ENCODE peak calls at places on chromosomes 12 and 14, in nine cellular contexts. K is colonic mucosa, I is brain microvascular endothelial cell, X is PC-3, C is heart right ventricle, M is body of pancreas, G is IMR-90, W is endodermal cell, A is cardiac muscle cell. B is an unnamed sample.

GRCh38 chr12:80551897-80552296 is 107.9 kb downstream of the PTPRQ start:
- DNase-seq in K (peak; percentile 19), I (peak; percentile 94), X (peak; percentile 98), C (no peak), M (peak; percentile 5), G (peak; percentile 99), W (no peak), A (peak; percentile 92), B (no peak)

GRCh38 chr14:54704768-54705167 is 137.8 kb downstream of the SAMD4A start:
- DNase-seq in K (no peak), I (no peak), X (no peak), C (no peak), M (no peak), G (no peak), W (no peak), A (no peak), B (no peak)

GRCh38 chr12:28759334-28759733 is 389.7 kb upstream of the FAR2 start:
- DNase-seq in K (no peak), I (no peak), X (peak; percentile 100), C (no peak), M (no peak), G (peak; percentile 51), W (peak; percentile 87), A (peak; percentile 11), B (no peak)

GRCh38 chr14:98138666-98139065 is 1133.3 kb downstream of the BCL11B start:
- DNase-seq in K (peak; percentile 50), I (no peak), X (peak; percentile 30), C (no peak), M (peak; percentile 14), G (no peak), W (peak; percentile 83), A (peak; percentile 22), B (peak; percentile 48)

GRCh38 chr12:131120831-131121271 is 167.1 kb downstream of the ADGRD1 start:
- DNase-seq in K (no peak), I (no peak), X (no peak), C (no peak), M (no peak), G (no peak), W (peak; percentile 43), A (no peak), B (no peak)

GRCh38 chr14:64743061-64743460 is 38.8 kb downstream of the PLEKHG3 start:
- DNase-seq in K (no peak), I (no peak), X (no peak), C (no peak), M (no peak), G (no peak), W (no peak), A (no peak), B (no peak)

GRCh38 chr14:50082784-50083466 is 33.4 kb downstream of the VCPKMT start:
- DNase-seq in K (no peak), I (peak; percentile 7), X (no peak), C (no peak), M (peak; percentile 25), G (peak; percentile 86), W (no peak), A (no peak), B (peak; percentile 69)

GRCh38 chr14:105458571-105458970 is 16.1 kb upstream of the CRIP2 start:
- DNase-seq in K (no peak), I (no peak), X (no peak), C (peak; percentile 12), M (no peak), G (no peak), W (no peak), A (no peak), B (no peak)

GRCh38 chr14:60515244-60515695 is 6.3 kb downstream of the SIX6 start:
- DNase-seq in K (no peak), I (no peak), X (no peak), C (no peak), M (no peak), G (no peak), W (no peak), A (no peak), B (no peak)
- TF ChIP-seq CTCF in K (no peak), I (no peak), X (peak; percentile 14), C (no peak), M (no peak), G (no peak), W (peak; percentile 30), A (peak; percentile 1), B (no peak)

GRCh38 chr12:11718105-11718504 is 68.6 kb downstream of the ETV6 start:
- DNase-seq in K (peak; percentile 77), I (no peak), X (no peak), C (no peak), M (no peak), G (no peak), W (no peak), A (no peak), B (no peak)

GRCh38 chr12:11717533-11717961 is 68.1 kb downstream of the ETV6 start:
- DNase-seq in K (no peak), I (peak; percentile 58), X (no peak), C (no peak), M (no peak), G (peak; percentile 72), W (no peak), A (no peak), B (no peak)

GRCh38 chr12:11718768-11719253 is 69.3 kb downstream of the ETV6 start:
- DNase-seq in K (no peak), I (peak; percentile 85), X (peak; percentile 30), C (no peak), M (no peak), G (peak; percentile 90), W (no peak), A (no peak), B (no peak)

GRCh38 chr12:11714626-11715025 is 65.2 kb downstream of the ETV6 start:
- DNase-seq in K (no peak), I (no peak), X (no peak), C (no peak), M (no peak), G (no peak), W (no peak), A (no peak), B (no peak)

DNA sequence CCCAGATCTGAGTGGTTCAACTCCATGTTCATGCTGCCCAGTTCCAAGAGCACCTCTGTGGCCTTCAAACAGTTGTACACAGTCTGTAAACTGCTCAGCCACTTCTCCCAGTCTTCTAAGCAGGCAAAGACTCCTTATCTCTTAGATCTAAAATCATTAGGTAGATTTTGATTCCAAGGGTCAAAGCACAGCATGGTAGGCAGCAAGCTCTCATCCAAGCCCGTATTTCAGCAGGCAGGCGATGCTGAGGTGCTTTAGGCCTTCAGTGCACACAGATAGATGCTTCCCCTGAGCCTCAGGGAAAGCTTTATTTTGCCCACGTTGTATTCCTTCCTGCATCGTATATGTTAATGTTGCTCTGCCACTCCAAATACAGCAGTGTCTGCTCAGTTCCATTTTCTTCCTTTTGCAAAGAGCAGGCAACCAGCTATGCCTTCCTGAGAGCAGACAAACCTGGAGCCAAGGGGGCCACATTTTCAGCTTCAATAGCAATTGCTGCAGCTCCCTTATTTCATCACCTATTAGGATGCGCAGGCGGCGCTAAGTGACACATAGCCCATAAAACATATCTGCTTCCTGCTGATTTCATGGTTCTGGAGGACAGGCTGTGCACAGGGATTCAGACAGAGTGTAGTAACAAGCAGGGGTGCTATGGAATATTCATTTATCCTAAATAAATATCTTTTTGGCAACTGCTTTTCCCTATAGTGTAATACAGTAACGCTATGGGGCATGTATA is 67.5 kb downstream of the ETV6 start:
- DNase-seq in K (no peak), I (no peak), X (no peak), C (no peak), M (no peak), G (peak; percentile 56), W (no peak), A (no peak), B (no peak)
- H3K27ac ChIP-seq in K (peak overlapping the region; percentile 2), I (peak overlapping the region; percentile 92), X (no peak overlapping the region), C (peak overlapping the region; percentile 22), M (no peak overlapping the region), G (peak overlapping the region; percentile 39), W (peak overlapping the region; percentile 36), A (no peak overlapping the region), B (no peak overlapping the region)

GRCh38 chr12:62335801-62336200 is 75.6 kb downstream of the USP15 start:
- DNase-seq in K (no peak), I (no peak), X (no peak), C (no peak), M (no peak), G (no peak), W (no peak), A (no peak), B (no peak)

GRCh38 chr12:62332598-62332997 is 72.4 kb downstream of the USP15 start:
- DNase-seq in K (no peak), I (peak; percentile 23), X (peak; percentile 23), C (no peak), M (no peak), G (peak; percentile 79), W (no peak), A (peak; percentile 52), B (no peak)

GRCh38 chr12:62328296-62328921 is 68.2 kb downstream of the USP15 start:
- DNase-seq in K (no peak), I (no peak), X (no peak), C (no peak), M (no peak), G (no peak), W (no peak), A (no peak), B (no peak)

GRCh38 chr12:62335057-62335456 is 74.9 kb downstream of the USP15 start:
- DNase-seq in K (no peak), I (no peak), X (no peak), C (no peak), M (no peak), G (no peak), W (no peak), A (no peak), B (no peak)

GRCh38 chr12:62331306-62331705 is 71.1 kb downstream of the USP15 start:
- DNase-seq in K (no peak), I (no peak), X (no peak), C (no peak), M (no peak), G (no peak), W (no peak), A (no peak), B (no peak)
- TF ChIP-seq CTCF in K (no peak), I (no peak), X (no peak), C (no peak), M (no peak), G (no peak), W (no peak), A (no peak), B (no peak)

GRCh38 chr12:67355428-67356385 is 86.5 kb downstream of the CAND1 start:
- DNase-seq in K (no peak), I (peak; percentile 53), X (peak; percentile 70), C (no peak), M (peak; percentile 52), G (peak; percentile 69), W (peak; percentile 51), A (peak; percentile 84), B (no peak)

GRCh38 chr12:67357726-67358125 is 88.6 kb downstream of the CAND1 start:
- DNase-seq in K (no peak), I (no peak), X (no peak), C (no peak), M (no peak), G (no peak), W (no peak), A (no peak), B (no peak)

GRCh38 chr12:67354322-67354721 is 85.2 kb downstream of the CAND1 start:
- DNase-seq in K (no peak), I (no peak), X (no peak), C (no peak), M (no peak), G (peak; percentile 15), W (no peak), A (peak; percentile 63), B (no peak)

GRCh38 chr12:67354966-67355365 is 85.8 kb downstream of the CAND1 start:
- DNase-seq in K (no peak), I (no peak), X (peak; percentile 17), C (no peak), M (no peak), G (peak; percentile 8), W (no peak), A (peak; percentile 31), B (no peak)

DNA sequence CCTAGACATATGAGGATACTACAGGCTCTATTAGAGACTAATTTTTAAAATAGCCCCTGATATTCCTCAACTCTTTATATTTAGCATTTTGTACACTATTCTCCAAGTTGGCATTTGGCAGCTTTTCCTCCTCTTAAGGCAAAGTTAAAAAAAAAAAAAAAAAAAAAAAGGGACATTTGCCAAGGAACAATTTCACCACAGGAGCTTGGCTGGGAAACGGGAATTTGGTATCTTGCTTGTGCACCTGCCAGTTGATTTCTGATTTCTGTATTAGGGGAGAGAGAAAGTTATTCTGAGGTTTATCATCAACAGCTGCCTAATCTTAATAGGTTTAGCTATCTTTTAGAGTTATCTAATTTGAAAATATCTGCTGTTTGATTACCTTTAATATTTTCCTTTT is 87.2 kb downstream of the CAND1 start:
- DNase-seq in K (no peak), I (no peak), X (no peak), C (no peak), M (peak; percentile 23), G (no peak), W (no peak), A (peak; percentile 18), B (no peak)
- H3K27ac ChIP-seq in K (no peak overlapping the region), I (no peak overlapping the region), X (no peak overlapping the region), C (no peak overlapping the region), M (peak overlapping the region; percentile 69), G (no peak overlapping the region), W (no peak overlapping the region), A (no peak overlapping the region), B (no peak overlapping the region)